ENCODE peak calls at places on chromosomes 7 and 10, in five cellular contexts. L is IMR-90, U is upper lobe of right lung, M is psoas muscle, H is aorta. F is an unnamed sample.

GRCh38 chr7:42181566-42181965 is 55.4 kb downstream of the GLI3 start:
- DNase-seq in L (no peak), U (no peak), M (no peak), H (no peak), F (no peak)

GRCh38 chr10:688621-689426 is 644 bp downstream of the DIP2C start:
- DNase-seq in L (peak; percentile 37), U (no peak), M (peak; percentile 66), H (peak; percentile 64), F (no peak)

GRCh38 chr7:40604601-40605438 is 470.0 kb downstream of the SUGCT start:
- DNase-seq in L (peak; percentile 52), U (peak; percentile 81), M (peak; percentile 59), H (peak; percentile 73), F (peak; percentile 68)

GRCh38 chr7:131546583-131547111 is 9.8 kb downstream of the PODXL start:
- DNase-seq in L (no peak), U (no peak), M (no peak), H (no peak), F (no peak)

GRCh38 chr7:44966731-44967538 is 11.9 kb downstream of the MYO1G start:
- DNase-seq in L (no peak), U (peak; percentile 44), M (no peak), H (peak; percentile 43), F (no peak)

GRCh38 chr10:110818311-110819257 is 53.1 kb upstream of the PDCD4 start:
- DNase-seq in L (no peak), U (no peak), M (no peak), H (peak; percentile 75), F (no peak)

GRCh38 chr10:106224676-106225075 is 939.8 kb downstream of the SORCS1 start:
- DNase-seq in L (peak; percentile 16), U (no peak), M (no peak), H (no peak), F (no peak)

GRCh38 chr7:56062382-56062781 is 1.7 kb upstream of the SUMF2 start:
- DNase-seq in L (peak; percentile 89), U (no peak), M (no peak), H (no peak), F (no peak)

DNA sequence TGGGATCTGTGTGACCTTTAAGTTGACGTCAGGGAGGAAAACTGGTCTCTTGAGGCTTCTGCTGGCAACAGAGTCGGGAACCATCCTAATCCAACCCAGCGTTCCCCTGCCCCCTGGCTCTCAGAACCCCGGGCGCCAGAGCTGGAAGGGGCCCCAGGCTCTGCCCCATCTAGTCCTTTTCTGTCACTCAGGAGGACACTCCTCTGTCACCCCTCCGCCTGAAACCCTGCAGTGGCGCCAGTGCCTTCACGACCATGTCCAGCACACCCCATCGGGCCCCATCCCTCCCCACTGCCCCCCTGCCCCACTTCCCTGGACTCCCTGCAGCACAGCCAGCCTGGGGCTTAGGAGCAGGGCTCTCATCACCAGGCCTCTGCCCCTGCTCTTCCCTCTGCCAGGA is 39.1 kb downstream of the COL13A1 start:
- DNase-seq in L (no peak), U (no peak), M (peak; percentile 26), H (peak; percentile 12), F (no peak)
- H3K27ac ChIP-seq in L (no peak overlapping the region), U (no peak overlapping the region), M (no peak overlapping the region), H (no peak overlapping the region), F (no peak overlapping the region)

DNA sequence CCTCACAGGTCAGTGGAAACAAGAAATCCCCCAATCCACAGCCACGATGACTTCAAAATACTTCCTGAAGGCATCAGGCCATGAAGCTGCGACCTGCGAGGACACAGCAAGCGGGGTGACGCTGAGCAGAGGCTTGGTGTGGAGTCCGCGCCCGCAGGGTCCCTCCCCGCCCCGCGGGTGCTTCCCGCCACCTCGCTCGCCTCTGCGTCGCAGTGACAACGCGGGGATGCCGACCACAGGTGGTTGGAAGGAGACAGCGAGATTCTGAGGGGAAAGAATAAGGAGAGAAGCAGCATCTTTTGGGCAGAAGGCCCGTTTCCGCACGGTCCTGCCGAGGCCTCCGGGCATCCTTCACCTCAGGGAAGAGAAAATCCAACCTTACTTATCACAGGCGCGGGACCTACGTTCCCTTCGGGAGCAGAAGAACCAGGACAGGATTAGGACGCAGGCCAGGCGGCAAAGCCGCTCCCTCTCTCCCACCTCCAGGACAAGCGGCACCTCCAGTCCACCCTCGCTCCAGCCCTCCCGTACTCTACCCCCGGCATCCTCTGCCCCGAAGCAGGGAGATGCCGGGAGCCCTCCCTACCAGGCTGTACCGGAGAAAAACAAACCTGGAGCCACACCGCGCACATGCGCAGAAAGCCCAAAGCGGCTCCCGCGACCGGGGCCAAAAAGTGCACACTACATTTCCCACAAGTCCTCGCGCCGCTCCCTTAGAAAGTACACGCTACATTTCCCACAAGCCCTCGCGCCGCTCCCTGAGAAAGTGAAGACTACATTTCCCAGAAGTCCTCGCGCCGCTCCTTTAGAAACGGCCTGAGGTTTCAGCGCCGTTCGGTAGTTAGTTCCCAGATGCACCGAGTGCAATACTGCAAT is 85.9 kb downstream of the ZNF33B start:
- DNase-seq in L (peak; percentile 97), U (peak; percentile 97), M (peak; percentile 97), H (peak; percentile 98), F (peak; percentile 88)
- H3K27ac ChIP-seq in L (peak overlapping the region; percentile 34), U (peak overlapping the region; percentile 61), M (peak overlapping the region; percentile 72), H (no peak overlapping the region), F (peak overlapping the region; percentile 77)

GRCh38 chr7:5387711-5388245 is 35.9 kb downstream of the TNRC18 start:
- DNase-seq in L (no peak), U (no peak), M (no peak), H (no peak), F (no peak)

GRCh38 chr7:5381211-5381772 is 42.3 kb downstream of the TNRC18 start:
- DNase-seq in L (no peak), U (no peak), M (no peak), H (no peak), F (no peak)

GRCh38 chr7:5382281-5383041 is 41.2 kb downstream of the TNRC18 start:
- DNase-seq in L (peak; percentile 15), U (no peak), M (no peak), H (no peak), F (no peak)

GRCh38 chr7:5383314-5384098 is 40.1 kb downstream of the TNRC18 start:
- DNase-seq in L (no peak), U (no peak), M (no peak), H (no peak), F (no peak)

DNA sequence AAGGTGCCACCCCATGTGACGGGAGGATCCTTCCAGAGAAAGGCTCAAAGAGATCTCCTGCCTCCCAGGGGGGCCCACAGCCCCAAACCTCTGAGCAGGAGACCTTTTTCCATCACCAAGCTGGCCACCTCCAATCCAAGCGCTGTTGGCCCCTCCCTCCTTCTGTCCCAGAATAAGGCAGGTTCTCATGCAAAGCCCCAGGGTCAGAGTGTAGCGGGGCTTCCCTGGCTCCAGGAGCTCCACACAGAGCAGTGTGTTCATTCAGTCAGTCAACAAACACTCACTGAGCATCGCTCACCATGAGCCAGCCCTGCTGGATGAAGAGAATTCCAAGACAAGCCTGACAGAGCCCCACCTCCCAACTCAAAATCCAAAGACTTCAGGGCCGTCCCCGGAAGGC is 39.0 kb downstream of the TNRC18 start:
- DNase-seq in L (no peak), U (no peak), M (no peak), H (no peak), F (no peak)
- H3K27ac ChIP-seq in L (no peak overlapping the region), U (no peak overlapping the region), M (no peak overlapping the region), H (no peak overlapping the region), F (no peak overlapping the region)

GRCh38 chr10:50405733-50406132 is 154.4 kb upstream of the ASAH2 start:
- DNase-seq in L (no peak), U (no peak), M (no peak), H (no peak), F (no peak)

GRCh38 chr10:50406457-50407076 is 155.3 kb upstream of the ASAH2 start:
- DNase-seq in L (no peak), U (no peak), M (no peak), H (no peak), F (no peak)

GRCh38 chr10:50404021-50404823 is 152.9 kb upstream of the ASAH2 start:
- DNase-seq in L (no peak), U (no peak), M (no peak), H (no peak), F (no peak)

GRCh38 chr10:50409965-50410811 is 158.9 kb upstream of the ASAH2 start:
- DNase-seq in L (peak; percentile 47), U (no peak), M (no peak), H (no peak), F (no peak)

DNA sequence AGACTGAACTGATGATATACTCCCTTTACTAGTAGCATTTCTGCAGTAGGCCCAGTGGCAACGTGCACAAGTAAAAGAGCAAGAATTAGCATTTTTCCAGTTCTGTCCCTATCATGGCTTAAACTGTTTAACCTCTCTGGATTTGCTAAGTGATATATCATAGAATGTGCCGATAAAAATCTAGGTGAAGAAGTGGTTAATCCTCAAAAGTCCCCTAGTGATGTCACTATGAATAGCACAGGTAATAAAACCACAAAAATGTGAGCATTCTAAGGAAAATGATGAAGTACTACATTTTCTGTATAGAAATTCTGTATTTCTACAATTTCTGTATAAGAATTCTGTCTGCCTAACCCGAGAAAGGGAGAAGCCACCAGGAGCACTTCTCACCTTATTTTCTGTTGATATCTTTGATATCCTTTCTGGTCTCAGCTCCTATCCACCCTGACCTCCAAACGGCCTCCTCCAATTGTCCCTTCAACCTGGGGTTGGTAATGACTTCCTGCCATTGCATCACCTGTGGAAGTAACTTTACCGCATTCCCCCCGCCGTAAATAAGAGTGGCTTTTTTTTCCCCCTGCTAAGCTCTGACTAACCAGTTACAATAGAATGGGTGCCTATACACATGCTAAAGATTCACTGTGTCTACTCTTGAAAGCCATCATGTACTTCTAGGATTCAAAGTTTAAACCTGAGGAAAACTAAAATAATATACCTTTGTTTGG is 155.9 kb upstream of the ASAH2 start:
- DNase-seq in L (no peak), U (no peak), M (no peak), H (no peak), F (no peak)
- H3K27ac ChIP-seq in L (no peak overlapping the region), U (no peak overlapping the region), M (no peak overlapping the region), H (no peak overlapping the region), F (no peak overlapping the region)